ENCODE peak calls at places on chromosomes 2 and 18, in five cellular contexts. F, V, W, D and M are unnamed samples.

GRCh38 chr18:3995476-3996102 is 459.5 kb downstream of the DLGAP1 start:
- DNase-seq in F (peak), V (peak), W (peak), D (peak), M (peak)

GRCh38 chr2:101971836-101972235 is 19.9 kb upstream of the IL1R2 start:
- DNase-seq in F (no peak), V (no peak), W (no peak), D (no peak), M (no peak)

GRCh38 chr2:128271186-128271890 is 47.3 kb downstream of the HS6ST1 start:
- DNase-seq in F (no peak), V (no peak), W (no peak), D (no peak), M (no peak)

GRCh38 chr2:16142383-16143361 is 202.3 kb downstream of the MYCN start:
- DNase-seq in F (no peak), V (no peak), W (no peak), D (no peak), M (no peak)

GRCh38 chr2:104872034-104872865 is 18.3 kb downstream of the POU3F3 start:
- DNase-seq in F (no peak), V (peak), W (no peak), D (no peak), M (peak)

GRCh38 chr18:33946322-33946721 is 278.4 kb downstream of the NOL4 start:
- DNase-seq in F (no peak), V (no peak), W (no peak), D (no peak), M (no peak)

GRCh38 chr2:104052341-104052740 is 801.6 kb upstream of the POU3F3 start:
- DNase-seq in F (no peak), V (no peak), W (no peak), D (no peak), M (no peak)

GRCh38 chr18:2411381-2411977 is 159.8 kb downstream of the METTL4 start:
- DNase-seq in F (no peak), V (peak), W (peak), D (no peak), M (no peak)

GRCh38 chr2:41935004-41935401 is 112.8 kb upstream of the PKDCC start:
- DNase-seq in F (no peak), V (no peak), W (no peak), D (no peak), M (no peak)
- TF ChIP-seq CTCF in F (no peak), V (no peak), W (no peak), D (no peak), M (no peak)

GRCh38 chr18:55415258-55415871 is 172.6 kb downstream of the TCF4 start:
- DNase-seq in F (peak), V (peak), W (peak), D (peak), M (peak)
- TF ChIP-seq CTCF in F (peak), V (peak), W (peak), D (peak), M (peak)

GRCh38 chr2:172113617-172114016 is 10.9 kb upstream of the DLX2 start:
- DNase-seq in F (no peak), V (peak), W (peak), D (no peak), M (no peak)
- TF ChIP-seq CTCF in F (no peak), V (peak), W (no peak), D (no peak), M (peak)

GRCh38 chr2:241734208-241734466 is 293 bp upstream of the D2HGDH start:
- DNase-seq in F (no peak), V (no peak), W (no peak), D (no peak), M (no peak)
- TF ChIP-seq CTCF in F (no peak), V (no peak), W (peak), D (no peak), M (peak)